ENCODE peak calls at places on chromosomes 16 and 17, in ten cellular contexts. V, Q, N, U, R, E, X, T, Z and J are unnamed samples.

GRCh38 chr17:17300624-17301568 is 2.3 kb upstream of the NT5M start:
- DNase-seq in V (no peak), Q (no peak), N (peak), U (no peak), R (peak), E (peak), X (peak), T (no peak), Z (peak), J (peak)

GRCh38 chr17:73465130-73465529 is 153.3 kb upstream of the CDC42EP4 start:
- DNase-seq in V (no peak), Q (no peak), N (no peak), U (no peak), R (no peak), E (no peak), X (no peak), T (no peak), Z (no peak), J (no peak)

GRCh38 chr17:66533572-66533971 is 231.2 kb downstream of the PRKCA start:
- DNase-seq in V (no peak), Q (no peak), N (peak), U (no peak), R (no peak), E (no peak), X (no peak), T (peak), Z (no peak), J (no peak)

GRCh38 chr16:19138601-19139000 is 24.8 kb downstream of the ITPRIPL2 start:
- DNase-seq in V (no peak), Q (no peak), N (peak), U (peak), R (no peak), E (peak), X (no peak), T (no peak), Z (no peak), J (no peak)

GRCh38 chr17:78933959-78934568 is 8.9 kb upstream of the TIMP2 start:
- DNase-seq in V (peak), Q (no peak), N (peak), U (peak), R (no peak), E (peak), X (no peak), T (peak), Z (no peak), J (no peak)

GRCh38 chr17:68532826-68533225 is 20.6 kb downstream of the PRKAR1A start:
- DNase-seq in V (no peak), Q (no peak), N (no peak), U (no peak), R (no peak), E (no peak), X (no peak), T (no peak), Z (no peak), J (no peak)

GRCh38 chr17:80045703-80046102 is 9.3 kb downstream of the CCDC40 start:
- DNase-seq in V (no peak), Q (no peak), N (no peak), U (no peak), R (no peak), E (no peak), X (no peak), T (no peak), Z (no peak), J (no peak)

GRCh38 chr16:78925071-78925714 is 675.3 kb downstream of the MAF start:
- DNase-seq in V (no peak), Q (no peak), N (no peak), U (no peak), R (no peak), E (no peak), X (no peak), T (no peak), Z (peak), J (no peak)

GRCh38 chr16:11133344-11133921 is 122.6 kb downstream of the SOCS1 start:
- DNase-seq in V (no peak), Q (no peak), N (peak), U (no peak), R (no peak), E (peak), X (no peak), T (no peak), Z (no peak), J (no peak)

GRCh38 chr16:88309174-88309904 is 73.4 kb upstream of the ZNF469 start:
- DNase-seq in V (no peak), Q (no peak), N (no peak), U (no peak), R (no peak), E (no peak), X (no peak), T (no peak), Z (no peak), J (no peak)

GRCh38 chr17:70108166-70108565 is 33.1 kb downstream of the KCNJ16 start:
- DNase-seq in V (no peak), Q (no peak), N (no peak), U (no peak), R (no peak), E (no peak), X (no peak), T (no peak), Z (no peak), J (no peak)

GRCh38 chr16:73166394-73166971 is 118.6 kb upstream of the ZFHX3 start:
- DNase-seq in V (no peak), Q (no peak), N (no peak), U (no peak), R (no peak), E (no peak), X (no peak), T (no peak), Z (no peak), J (no peak)

GRCh38 chr16:46883353-46883689 is 841 bp upstream of the GPT2 start:
- DNase-seq in V (no peak), Q (no peak), N (peak), U (no peak), R (no peak), E (peak), X (no peak), T (no peak), Z (no peak), J (no peak)

GRCh38 chr17:4583796-4584124 is 569 bp upstream of the SMTNL2 start:
- DNase-seq in V (no peak), Q (no peak), N (peak), U (no peak), R (no peak), E (no peak), X (no peak), T (no peak), Z (no peak), J (no peak)

GRCh38 chr16:50884066-50884860 is 142.4 kb downstream of the CYLD start:
- DNase-seq in V (no peak), Q (no peak), N (no peak), U (peak), R (no peak), E (peak), X (no peak), T (no peak), Z (peak), J (no peak)

GRCh38 chr16:78890496-78890895 is 710.0 kb downstream of the MAF start:
- DNase-seq in V (no peak), Q (no peak), N (no peak), U (no peak), R (no peak), E (no peak), X (no peak), T (no peak), Z (no peak), J (no peak)

GRCh38 chr17:52982331-52982730 is 823.8 kb upstream of the CA10 start:
- DNase-seq in V (no peak), Q (no peak), N (no peak), U (no peak), R (no peak), E (no peak), X (no peak), T (no peak), Z (no peak), J (no peak)

GRCh38 chr17:61132524-61133025 is 267.1 kb upstream of the TBX2 start:
- DNase-seq in V (no peak), Q (no peak), N (no peak), U (no peak), R (no peak), E (no peak), X (no peak), T (no peak), Z (no peak), J (no peak)

GRCh38 chr17:36183001-36183810 is 6.8 kb upstream of the TBC1D3B start:
- DNase-seq in V (no peak), Q (no peak), N (peak), U (no peak), R (no peak), E (peak), X (no peak), T (peak), Z (peak), J (no peak)

GRCh38 chr16:77582956-77583355 is 139.4 kb upstream of the NUDT7 start:
- DNase-seq in V (no peak), Q (no peak), N (no peak), U (no peak), R (no peak), E (no peak), X (no peak), T (no peak), Z (no peak), J (no peak)

GRCh38 chr17:49762148-49762941 is 1.6 kb downstream of the FAM117A start:
- DNase-seq in V (no peak), Q (no peak), N (no peak), U (no peak), R (no peak), E (no peak), X (no peak), T (no peak), Z (no peak), J (no peak)

GRCh38 chr17:29444589-29444988 is 54.4 kb downstream of the TAOK1 start:
- DNase-seq in V (no peak), Q (no peak), N (no peak), U (no peak), R (no peak), E (no peak), X (no peak), T (no peak), Z (no peak), J (no peak)

GRCh38 chr17:31835984-31836383 is 23.1 kb downstream of the COPRS start:
- DNase-seq in V (no peak), Q (no peak), N (no peak), U (no peak), R (no peak), E (no peak), X (no peak), T (no peak), Z (no peak), J (no peak)

GRCh38 chr17:142102-142661 is 4.8 kb downstream of the SCGB1C2 start:
- DNase-seq in V (no peak), Q (peak), N (no peak), U (no peak), R (no peak), E (no peak), X (no peak), T (no peak), Z (no peak), J (no peak)

GRCh38 chr17:57431415-57431814 is 175.1 kb downstream of the MSI2 start:
- DNase-seq in V (no peak), Q (no peak), N (no peak), U (no peak), R (no peak), E (no peak), X (no peak), T (no peak), Z (no peak), J (no peak)

GRCh38 chr17:63842540-63843386 is at the start of gene SMARCD2:
- DNase-seq in V (peak), Q (peak), N (peak), U (peak), R (peak), E (peak), X (peak), T (peak), Z (peak), J (peak)

GRCh38 chr17:32503251-32504165 is 16.7 kb downstream of the CDK5R1 start:
- DNase-seq in V (no peak), Q (no peak), N (no peak), U (no peak), R (no peak), E (peak), X (peak), T (no peak), Z (peak), J (no peak)

GRCh38 chr16:88681084-88681680 is 5.1 kb downstream of the SNAI3 start:
- DNase-seq in V (no peak), Q (no peak), N (no peak), U (no peak), R (no peak), E (peak), X (no peak), T (no peak), Z (peak), J (no peak)

GRCh38 chr16:61366006-61366405 is 670.2 kb downstream of the CDH8 start:
- DNase-seq in V (no peak), Q (no peak), N (no peak), U (no peak), R (no peak), E (no peak), X (no peak), T (no peak), Z (no peak), J (no peak)

GRCh38 chr16:11682655-11683096 is 14.4 kb downstream of the SNN start:
- DNase-seq in V (no peak), Q (no peak), N (no peak), U (no peak), R (no peak), E (no peak), X (no peak), T (no peak), Z (no peak), J (no peak)

GRCh38 chr17:7260601-7261376 is 1.5 kb downstream of the CLDN7 start:
- DNase-seq in V (no peak), Q (no peak), N (peak), U (no peak), R (no peak), E (peak), X (no peak), T (no peak), Z (peak), J (no peak)